ENCODE peak calls at places on chromosome 17, in nine cellular contexts. V, C, D, I, Q, E, Y, N and W are unnamed samples.

GRCh38 chr17:77129568-77130301 is 11.0 kb upstream of the SEC14L1 start:
- DNase-seq in V (no peak), C (no peak), D (no peak), I (no peak), Q (no peak), E (no peak), Y (no peak), N (no peak), W (no peak)

GRCh38 chr17:80991645-80992076 is at the start of gene CHMP6:
- DNase-seq in V (peak; percentile 40), C (peak; percentile 48), D (peak; percentile 74), I (peak; percentile 70), Q (peak; percentile 83), E (peak; percentile 71), Y (peak; percentile 35), N (no peak), W (peak; percentile 71)

GRCh38 chr17:41734139-41734948 is at the start of gene HAP1:
- DNase-seq in V (no peak), C (no peak), D (peak; percentile 11), I (peak; percentile 52), Q (no peak), E (peak; percentile 75), Y (peak; percentile 34), N (peak; percentile 14), W (no peak)

GRCh38 chr17:7043544-7044268 is at the start of gene SLC16A11:
- DNase-seq in V (no peak), C (no peak), D (peak; percentile 74), I (peak; percentile 75), Q (no peak), E (no peak), Y (peak; percentile 82), N (no peak), W (no peak)

GRCh38 chr17:76147211-76148014 is 6.4 kb upstream of the FOXJ1 start:
- DNase-seq in V (peak; percentile 15), C (no peak), D (no peak), I (no peak), Q (no peak), E (peak; percentile 59), Y (peak; percentile 58), N (no peak), W (no peak)

GRCh38 chr17:68048996-68049395 is 13.5 kb downstream of the KPNA2 start:
- DNase-seq in V (no peak), C (no peak), D (no peak), I (no peak), Q (no peak), E (no peak), Y (no peak), N (no peak), W (no peak)

GRCh38 chr17:32341141-32341856 is 674 bp downstream of the C17orf75 start:
- DNase-seq in V (peak; percentile 25), C (no peak), D (peak; percentile 48), I (peak; percentile 17), Q (no peak), E (no peak), Y (peak; percentile 43), N (no peak), W (no peak)

GRCh38 chr17:1188812-1189211 is 9.0 kb upstream of the ABR start:
- DNase-seq in V (peak; percentile 16), C (no peak), D (no peak), I (peak; percentile 53), Q (no peak), E (no peak), Y (no peak), N (no peak), W (peak; percentile 85)

GRCh38 chr17:68497885-68498319 is 14.3 kb upstream of the PRKAR1A start:
- DNase-seq in V (no peak), C (no peak), D (no peak), I (no peak), Q (no peak), E (no peak), Y (no peak), N (no peak), W (no peak)

GRCh38 chr17:8312251-8312650 is 2.2 kb downstream of the ARHGEF15 start:
- DNase-seq in V (no peak), C (no peak), D (no peak), I (no peak), Q (no peak), E (no peak), Y (no peak), N (no peak), W (no peak)

GRCh38 chr17:10135539-10136257 is 62.7 kb downstream of the GAS7 start:
- DNase-seq in V (peak; percentile 79), C (no peak), D (no peak), I (no peak), Q (no peak), E (peak; percentile 36), Y (no peak), N (no peak), W (peak; percentile 66)

GRCh38 chr17:73706858-73707257 is 62.6 kb upstream of the SDK2 start:
- DNase-seq in V (no peak), C (no peak), D (peak; percentile 88), I (no peak), Q (no peak), E (no peak), Y (no peak), N (no peak), W (no peak)

GRCh38 chr17:47982091-47982617 is 11.2 kb downstream of the CDK5RAP3 start:
- DNase-seq in V (no peak), C (no peak), D (no peak), I (no peak), Q (no peak), E (no peak), Y (no peak), N (no peak), W (no peak)